ENCODE peak calls at places on chromosomes 2 and 18, in four cellular contexts. One of them, this sample, is unnamed. For H3K9me3 and H3K27me3, the result is how much of the 10 kb centered on the place peaks cover.

GRCh38 chr2:12606472-12607000 is 110.2 kb upstream of the TRIB2 start:
- DNase-seq in astrocyte: peak
- DNase-seq in lower lobe of right lung: no peak
- DNase-seq in GM23248: peak
- DNase-seq in this sample: peak

GRCh38 chr18:74440808-74441427 is 16.2 kb downstream of the DIPK1C start:
- DNase-seq in astrocyte: no peak
- DNase-seq in lower lobe of right lung: no peak
- DNase-seq in GM23248: no peak
- DNase-seq in this sample: no peak

GRCh38 chr18:49476664-49477411 is 10.2 kb downstream of the C18orf32 start:
- DNase-seq in astrocyte: peak
- DNase-seq in lower lobe of right lung: peak
- DNase-seq in GM23248: peak
- DNase-seq in this sample: no peak

GRCh38 chr2:204470621-204471196 is 74.6 kb upstream of the PARD3B start:
- DNase-seq in astrocyte: no peak
- DNase-seq in lower lobe of right lung: no peak
- DNase-seq in GM23248: no peak
- DNase-seq in this sample: no peak

GRCh38 chr18:49527631-49528327 is 34.1 kb upstream of the LIPG start:
- DNase-seq in astrocyte: no peak
- DNase-seq in lower lobe of right lung: no peak
- DNase-seq in GM23248: no peak
- DNase-seq in this sample: no peak

GRCh38 chr2:152240559-152241231 is 65.1 kb upstream of the STAM2 start:
- DNase-seq in astrocyte: peak
- DNase-seq in lower lobe of right lung: no peak
- DNase-seq in GM23248: peak
- DNase-seq in this sample: no peak

GRCh38 chr2:111669928-111670695 is 213.9 kb downstream of the ANAPC1 start:
- DNase-seq in astrocyte: no peak
- DNase-seq in lower lobe of right lung: no peak
- DNase-seq in GM23248: no peak
- DNase-seq in this sample: no peak

GRCh38 chr2:85853499-85854165 is 35.2 kb downstream of the ST3GAL5 start:
- DNase-seq in astrocyte: no peak
- DNase-seq in lower lobe of right lung: no peak
- DNase-seq in GM23248: no peak
- DNase-seq in this sample: no peak

GRCh38 chr2:171225302-171225980 is 64.7 kb upstream of the TLK1 start:
- DNase-seq in astrocyte: peak
- DNase-seq in lower lobe of right lung: no peak
- DNase-seq in GM23248: peak
- DNase-seq in this sample: peak

GRCh38 chr2:105179469-105180372 is 61.8 kb upstream of the GPR45 start:
- DNase-seq in astrocyte: peak
- DNase-seq in lower lobe of right lung: peak
- DNase-seq in GM23248: peak
- DNase-seq in this sample: peak

GRCh38 chr2:231395188-231396057 is at the start of gene B3GNT7:
- DNase-seq in astrocyte: no peak
- DNase-seq in lower lobe of right lung: peak
- DNase-seq in GM23248: no peak
- DNase-seq in this sample: no peak

GRCh38 chr18:24118750-24119577 is 19.9 kb upstream of the CABYR start:
- DNase-seq in astrocyte: peak
- DNase-seq in lower lobe of right lung: peak
- DNase-seq in GM23248: peak
- DNase-seq in this sample: peak

GRCh38 chr18:8499810-8500663 is 109.2 kb upstream of the RAB12 start:
- DNase-seq in astrocyte: no peak
- DNase-seq in lower lobe of right lung: no peak
- DNase-seq in GM23248: no peak
- DNase-seq in this sample: no peak

GRCh38 chr18:59140287-59140885 is 702 bp downstream of the SEC11C start:
- DNase-seq in astrocyte: peak
- DNase-seq in lower lobe of right lung: no peak
- DNase-seq in GM23248: peak
- DNase-seq in this sample: peak

GRCh38 chr2:38171208-38171858 is 95.4 kb upstream of the CYP1B1 start:
- DNase-seq in astrocyte: no peak
- DNase-seq in lower lobe of right lung: no peak
- DNase-seq in GM23248: no peak
- DNase-seq in this sample: no peak

GRCh38 chr2:160229591-160229990 is 29.5 kb upstream of the ITGB6 start:
- DNase-seq in astrocyte: peak
- DNase-seq in lower lobe of right lung: no peak
- DNase-seq in GM23248: peak
- DNase-seq in this sample: no peak

GRCh38 chr2:9063023-9063606 is 59.6 kb upstream of the MBOAT2 start:
- DNase-seq in astrocyte: no peak
- DNase-seq in lower lobe of right lung: no peak
- DNase-seq in GM23248: no peak
- DNase-seq in this sample: no peak

GRCh38 chr2:31253344-31254155 is 19.6 kb downstream of the EHD3 start:
- DNase-seq in astrocyte: no peak
- DNase-seq in lower lobe of right lung: no peak
- DNase-seq in GM23248: no peak
- DNase-seq in this sample: no peak

GRCh38 chr2:238801791-238802190 is 46.1 kb upstream of the TWIST2 start:
- DNase-seq in astrocyte: no peak
- DNase-seq in lower lobe of right lung: no peak
- DNase-seq in GM23248: no peak
- DNase-seq in this sample: no peak

GRCh38 chr2:167406558-167406957 is 518.3 kb downstream of the XIRP2 start:
- DNase-seq in astrocyte: peak
- DNase-seq in lower lobe of right lung: no peak
- DNase-seq in GM23248: peak
- DNase-seq in this sample: no peak

DNA sequence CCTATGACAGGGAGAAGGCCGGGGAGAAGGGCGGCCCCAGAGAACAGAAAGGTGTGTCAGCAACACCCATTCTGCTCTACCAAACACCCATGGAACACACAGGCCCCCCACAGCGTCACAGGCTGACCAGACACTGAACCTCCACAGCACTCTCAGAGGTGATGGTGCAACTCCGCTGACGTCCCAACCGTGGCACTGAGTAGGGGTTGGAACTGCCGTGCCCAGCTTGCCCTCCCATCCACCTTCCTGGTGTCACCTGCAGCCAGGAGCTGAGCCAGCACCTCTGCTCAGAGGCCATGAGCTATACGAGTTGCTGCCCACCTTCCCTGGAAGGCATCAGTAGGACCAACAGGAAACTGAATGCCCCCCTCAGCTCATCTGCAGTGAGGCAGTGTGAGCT is 412.9 kb upstream of the SALL3 start:
- DNase-seq in astrocyte: no peak
- DNase-seq in lower lobe of right lung: no peak
- DNase-seq in GM23248: no peak
- DNase-seq in this sample: no peak
- H3K9me3 ChIP-seq in astrocyte: under half
- H3K9me3 ChIP-seq in lower lobe of right lung: under half
- H3K9me3 ChIP-seq in GM23248: under half
- H3K9me3 ChIP-seq in this sample: under half

DNA sequence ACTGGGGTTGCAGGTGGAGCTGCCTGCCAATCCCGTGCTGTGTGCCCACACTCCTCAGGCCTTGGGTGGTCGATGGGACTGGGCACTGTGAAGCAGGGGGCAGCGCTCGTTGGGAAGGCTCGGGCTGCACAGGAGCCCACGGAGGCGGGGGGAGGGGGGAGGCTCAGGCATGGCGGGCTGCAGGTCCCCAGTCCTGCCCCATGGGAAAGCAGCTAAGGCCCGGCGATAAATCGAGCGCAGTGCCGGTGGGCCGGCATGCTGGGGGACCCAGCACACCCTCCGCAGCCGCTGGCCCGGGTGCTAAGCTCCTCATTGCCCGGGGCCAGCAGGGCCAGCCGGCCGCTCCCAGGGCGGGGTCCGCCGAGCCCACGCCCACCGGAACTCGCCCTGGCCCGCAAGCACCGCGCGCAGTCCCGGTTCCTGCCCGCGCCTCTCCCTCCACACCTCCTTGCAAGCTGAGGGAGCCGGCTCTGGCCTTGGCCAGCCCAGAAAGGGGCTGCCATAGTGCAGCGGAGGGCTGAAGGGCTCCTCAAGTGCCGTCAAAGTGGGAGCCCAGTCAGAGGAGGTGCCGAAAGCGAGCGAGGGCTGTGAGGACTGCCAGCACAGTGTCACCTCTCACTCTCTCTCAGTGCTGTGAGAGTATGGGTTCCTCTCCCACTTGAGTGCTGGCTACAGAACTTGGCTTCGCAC is 1210.6 kb upstream of the NXPH2 start:
- DNase-seq in astrocyte: no peak
- DNase-seq in lower lobe of right lung: no peak
- DNase-seq in GM23248: no peak
- DNase-seq in this sample: no peak
- H3K4me3 ChIP-seq in astrocyte: no peak
- H3K4me3 ChIP-seq in lower lobe of right lung: no peak
- H3K4me3 ChIP-seq in GM23248: no peak
- H3K4me3 ChIP-seq in this sample: no peak

GRCh38 chr2:169107645-169108044 is 38.3 kb downstream of the DHRS9 start:
- DNase-seq in astrocyte: no peak
- DNase-seq in lower lobe of right lung: no peak
- DNase-seq in GM23248: no peak
- DNase-seq in this sample: no peak
- H3K27me3 ChIP-seq in astrocyte: under half
- H3K27me3 ChIP-seq in lower lobe of right lung: under half
- H3K27me3 ChIP-seq in GM23248: under half
- H3K27me3 ChIP-seq in this sample: under half

GRCh38 chr18:44474067-44474411 is 206.6 kb upstream of the SETBP1 start:
- DNase-seq in astrocyte: peak
- DNase-seq in lower lobe of right lung: no peak
- DNase-seq in GM23248: no peak
- DNase-seq in this sample: no peak

GRCh38 chr18:44467718-44468117 is 213.0 kb upstream of the SETBP1 start:
- DNase-seq in astrocyte: no peak
- DNase-seq in lower lobe of right lung: no peak
- DNase-seq in GM23248: no peak
- DNase-seq in this sample: no peak

GRCh38 chr18:44474596-44474995 is 206.1 kb upstream of the SETBP1 start:
- DNase-seq in astrocyte: peak
- DNase-seq in lower lobe of right lung: no peak
- DNase-seq in GM23248: peak
- DNase-seq in this sample: no peak

DNA sequence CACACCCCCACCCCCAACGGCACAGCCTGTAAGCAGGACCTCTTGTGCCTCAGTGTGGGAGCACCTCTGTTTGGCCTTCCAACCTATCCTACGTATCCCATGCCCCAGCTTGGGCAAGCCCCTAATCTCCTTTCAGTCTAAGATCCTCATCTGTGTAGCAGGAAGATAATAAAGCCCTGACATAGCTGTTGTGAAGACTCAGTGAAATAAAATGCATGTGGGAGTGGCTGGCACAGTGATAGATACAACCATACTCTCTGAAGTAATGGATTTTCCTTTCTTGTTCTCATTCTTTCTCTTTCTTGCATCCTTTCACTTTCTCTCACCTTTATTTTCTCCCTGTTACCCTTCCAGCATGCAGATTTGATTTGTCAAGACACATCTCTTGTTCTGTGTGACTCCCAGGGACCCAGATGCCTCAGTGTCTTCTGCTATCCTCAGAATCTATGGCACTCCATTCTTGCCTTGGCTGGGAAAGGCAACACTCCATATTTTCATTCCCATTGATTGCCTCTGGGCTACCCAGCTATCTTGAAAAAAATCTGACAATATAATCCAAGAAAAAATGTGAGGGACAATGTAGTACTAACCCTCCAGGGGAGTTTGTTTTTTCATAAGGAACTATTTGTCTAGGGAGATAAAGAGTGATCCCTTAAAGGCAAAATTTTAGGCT is 207.2 kb upstream of the SETBP1 start:
- DNase-seq in astrocyte: peak
- DNase-seq in lower lobe of right lung: no peak
- DNase-seq in GM23248: peak
- DNase-seq in this sample: no peak
- H3K9me3 ChIP-seq in astrocyte: under half
- H3K9me3 ChIP-seq in lower lobe of right lung: under half
- H3K9me3 ChIP-seq in GM23248: under half
- H3K9me3 ChIP-seq in this sample: under half

GRCh38 chr2:20992201-20992711 is 51.6 kb downstream of the APOB start:
- DNase-seq in astrocyte: no peak
- DNase-seq in lower lobe of right lung: no peak
- DNase-seq in GM23248: peak
- DNase-seq in this sample: peak
- H3K4me3 ChIP-seq in astrocyte: no peak
- H3K4me3 ChIP-seq in lower lobe of right lung: no peak
- H3K4me3 ChIP-seq in GM23248: no peak
- H3K4me3 ChIP-seq in this sample: no peak